ENCODE peak calls at places on chromosomes 12 and 14, in six cellular contexts. D is stimulated activated CD4-positive, alpha-beta T cell treated with anti-CD3 and anti-CD28 coated beads, Interleukin-1b, Interleukin-23, amount 100 ng/mL, for 1 hour; S is omental fat pad; T is left ventricle myocardium inferior; W is GM23248; J is islet precursor cell. B is an unnamed sample.

GRCh38 chr14:93323597-93323992 is 9.2 kb downstream of the BTBD7 start:
- DNase-seq in T (no peak), W (no peak), D (no peak), J (no peak), S (no peak), B (no peak)

GRCh38 chr12:73057428-73057827 is 785.3 kb downstream of the TRHDE start:
- DNase-seq in D (no peak), S (no peak), J (no peak), W (no peak), T (no peak), B (no peak)

GRCh38 chr12:3520168-3520567 is 29.2 kb downstream of the PRMT8 start:
- DNase-seq in D (no peak), S (no peak), J (peak; percentile 44), W (no peak), T (peak; percentile 57), B (no peak)

GRCh38 chr12:15631007-15631715 is 158.0 kb downstream of the EPS8 start:
- DNase-seq in D (no peak), J (no peak), W (no peak), T (no peak), S (no peak), B (no peak)

GRCh38 chr12:6205144-6205539 is 4.9 kb downstream of the CD9 start:
- DNase-seq in D (no peak), S (no peak), W (no peak), J (no peak), T (peak; percentile 74), B (no peak)

GRCh38 chr14:34023824-34024767 is 73.2 kb upstream of the EGLN3 start:
- DNase-seq in T (no peak), J (no peak), D (no peak), S (no peak), W (no peak), B (no peak)

GRCh38 chr14:32078794-32079663 is 1.9 kb downstream of the ARHGAP5 start:
- DNase-seq in D (no peak), J (peak; percentile 56), W (peak; percentile 36), T (no peak), S (no peak), B (no peak)

GRCh38 chr12:118500302-118500701 is 123.9 kb downstream of the SUDS3 start:
- DNase-seq in W (no peak), J (no peak), T (no peak), D (no peak), S (no peak), B (no peak)

GRCh38 chr14:65927871-65928270 is 515.3 kb downstream of the FUT8 start:
- DNase-seq in J (peak; percentile 88), T (no peak), W (no peak), D (peak; percentile 35), S (no peak), B (no peak)

GRCh38 chr14:100290607-100291304 is 15.5 kb downstream of the SLC25A29 start:
- DNase-seq in J (peak; percentile 49), W (no peak), S (no peak), T (no peak), D (no peak), B (peak; percentile 91)

GRCh38 chr14:75229576-75229922 is 49.1 kb upstream of the FOS start:
- DNase-seq in D (no peak), J (no peak), T (no peak), S (no peak), W (no peak), B (no peak)